ENCODE peak calls at places on chromosomes 16 and 17, in ten cellular contexts. S, D, I, W, G, L, U, A, E and V are unnamed samples.

GRCh38 chr16:66097746-66098145 is 268.7 kb upstream of the CDH5 start:
- DNase-seq in S (no peak), D (no peak), I (no peak), W (no peak), G (peak), L (no peak), U (no peak), A (no peak), E (no peak), V (no peak)

GRCh38 chr16:29860218-29860617 is 2.8 kb downstream of the CDIPT start:
- DNase-seq in S (no peak), D (no peak), I (no peak), W (no peak), G (no peak), L (no peak), U (no peak), A (no peak), E (peak), V (no peak)

GRCh38 chr16:3004319-3004718 is 8.4 kb upstream of the CLDN9 start:
- DNase-seq in S (no peak), D (peak), I (no peak), W (no peak), G (no peak), L (no peak), U (no peak), A (no peak), E (no peak), V (no peak)

GRCh38 chr16:4626396-4626795 is 1.8 kb downstream of the MGRN1 start:
- DNase-seq in S (no peak), D (no peak), I (no peak), W (no peak), G (no peak), L (no peak), U (no peak), A (no peak), E (no peak), V (no peak)

GRCh38 chr16:89613101-89613953 is at the start of gene DPEP1:
- DNase-seq in S (no peak), D (no peak), I (no peak), W (no peak), G (no peak), L (no peak), U (no peak), A (no peak), E (no peak), V (no peak)

GRCh38 chr16:625402-626173 is 5.2 kb upstream of the WFIKKN1 start:
- DNase-seq in S (no peak), D (no peak), I (no peak), W (peak), G (no peak), L (no peak), U (no peak), A (no peak), E (no peak), V (no peak)

GRCh38 chr17:66200685-66201092 is 8.8 kb upstream of the CEP112 start:
- DNase-seq in S (peak), D (peak), I (peak), W (no peak), G (peak), L (no peak), U (no peak), A (peak), E (peak), V (peak)

GRCh38 chr16:17027488-17028129 is 443.2 kb downstream of the XYLT1 start:
- DNase-seq in S (no peak), D (no peak), I (no peak), W (no peak), G (no peak), L (no peak), U (no peak), A (no peak), E (no peak), V (no peak)

GRCh38 chr17:73028311-73028755 is 64.2 kb downstream of the SLC39A11 start:
- DNase-seq in S (no peak), D (no peak), I (no peak), W (no peak), G (peak), L (no peak), U (no peak), A (no peak), E (peak), V (no peak)

GRCh38 chr17:71217769-71218168 is 903.1 kb upstream of the SOX9 start:
- DNase-seq in S (no peak), D (no peak), I (no peak), W (no peak), G (no peak), L (no peak), U (no peak), A (no peak), E (no peak), V (no peak)

GRCh38 chr17:48441231-48441711 is 11.3 kb upstream of the SKAP1 start:
- DNase-seq in S (no peak), D (no peak), I (no peak), W (no peak), G (peak), L (no peak), U (no peak), A (no peak), E (no peak), V (no peak)

GRCh38 chr17:66655861-66656260 is 179.1 kb upstream of the CACNG5 start:
- DNase-seq in S (peak), D (no peak), I (no peak), W (no peak), G (peak), L (no peak), U (no peak), A (no peak), E (peak), V (no peak)

GRCh38 chr16:8675183-8676159 is 1.1 kb downstream of the ABAT start:
- DNase-seq in S (no peak), D (no peak), I (no peak), W (no peak), G (peak), L (no peak), U (no peak), A (no peak), E (no peak), V (no peak)

GRCh38 chr17:40329981-40330794 is 21.2 kb downstream of the RARA start:
- DNase-seq in S (peak), D (no peak), I (no peak), W (no peak), G (no peak), L (no peak), U (peak), A (no peak), E (no peak), V (no peak)

GRCh38 chr16:17367932-17368331 is 102.8 kb downstream of the XYLT1 start:
- DNase-seq in S (peak), D (no peak), I (peak), W (no peak), G (peak), L (no peak), U (no peak), A (no peak), E (no peak), V (no peak)

GRCh38 chr16:13110124-13110796 is 208.9 kb downstream of the SHISA9 start:
- DNase-seq in S (peak), D (no peak), I (peak), W (no peak), G (no peak), L (peak), U (no peak), A (peak), E (no peak), V (no peak)

GRCh38 chr17:81508639-81509047 is 4.0 kb downstream of the ACTG1 start:
- DNase-seq in S (peak), D (no peak), I (no peak), W (no peak), G (peak), L (no peak), U (no peak), A (no peak), E (peak), V (no peak)

GRCh38 chr17:35679007-35679682 is 52.3 kb upstream of the RASL10B start:
- DNase-seq in S (no peak), D (no peak), I (no peak), W (no peak), G (no peak), L (no peak), U (no peak), A (no peak), E (no peak), V (no peak)

GRCh38 chr17:70608193-70608592 is 438.9 kb downstream of the KCNJ2 start:
- DNase-seq in S (no peak), D (no peak), I (no peak), W (no peak), G (no peak), L (no peak), U (no peak), A (no peak), E (no peak), V (no peak)

GRCh38 chr17:17971431-17972125 is 622 bp downstream of the TOM1L2 start:
- DNase-seq in S (no peak), D (peak), I (no peak), W (peak), G (peak), L (peak), U (peak), A (no peak), E (peak), V (no peak)

DNA sequence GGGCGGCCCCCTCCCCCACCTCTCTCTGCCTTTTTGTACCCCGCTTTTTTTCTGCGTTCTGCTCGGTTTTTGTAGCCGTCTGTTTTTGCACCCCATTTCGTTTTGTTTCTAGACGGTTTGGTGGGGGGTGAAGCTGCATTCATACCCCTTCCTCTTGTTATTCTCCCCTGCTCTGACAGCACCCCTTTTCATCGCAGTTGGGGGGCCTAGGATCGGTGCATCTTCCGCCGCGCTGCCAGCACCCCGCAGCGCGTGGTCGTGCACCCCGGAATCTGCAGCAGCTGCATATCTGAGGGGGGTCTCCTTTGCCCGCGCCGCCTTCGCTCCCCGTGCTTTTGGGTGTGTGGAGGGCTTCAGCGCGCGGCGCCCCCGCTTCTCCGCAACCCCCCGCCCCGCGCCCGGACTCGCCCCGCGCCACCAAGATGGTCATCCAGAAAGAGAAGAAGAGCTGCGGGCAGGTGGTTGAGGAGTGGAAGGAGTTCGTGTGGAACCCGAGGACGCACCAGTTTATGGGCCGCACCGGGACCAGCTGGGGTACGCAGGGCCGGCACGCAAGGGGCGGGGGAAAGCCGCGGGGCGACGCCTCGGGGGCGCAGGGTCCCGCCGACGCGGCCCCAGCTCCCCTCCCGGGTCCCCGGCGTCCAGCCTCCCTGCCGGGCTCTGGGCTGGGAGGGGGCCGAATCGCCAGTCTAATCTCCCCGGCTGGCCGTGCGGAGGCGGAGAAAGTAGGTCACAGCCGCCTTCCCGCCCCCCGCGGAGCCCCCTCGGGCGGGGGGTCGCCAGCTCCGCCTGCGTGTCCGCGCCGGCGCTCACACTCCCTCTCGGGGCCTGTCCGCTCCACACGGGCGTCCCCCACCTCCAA is 602 bp downstream of the ATP1B2 start:
- DNase-seq in S (no peak), D (no peak), I (no peak), W (no peak), G (no peak), L (no peak), U (no peak), A (no peak), E (no peak), V (no peak)
- TF ChIP-seq CTCF in S (no peak), D (no peak), I (no peak), W (no peak), G (no peak), L (no peak), U (no peak), A (no peak), E (no peak), V (peak)

DNA sequence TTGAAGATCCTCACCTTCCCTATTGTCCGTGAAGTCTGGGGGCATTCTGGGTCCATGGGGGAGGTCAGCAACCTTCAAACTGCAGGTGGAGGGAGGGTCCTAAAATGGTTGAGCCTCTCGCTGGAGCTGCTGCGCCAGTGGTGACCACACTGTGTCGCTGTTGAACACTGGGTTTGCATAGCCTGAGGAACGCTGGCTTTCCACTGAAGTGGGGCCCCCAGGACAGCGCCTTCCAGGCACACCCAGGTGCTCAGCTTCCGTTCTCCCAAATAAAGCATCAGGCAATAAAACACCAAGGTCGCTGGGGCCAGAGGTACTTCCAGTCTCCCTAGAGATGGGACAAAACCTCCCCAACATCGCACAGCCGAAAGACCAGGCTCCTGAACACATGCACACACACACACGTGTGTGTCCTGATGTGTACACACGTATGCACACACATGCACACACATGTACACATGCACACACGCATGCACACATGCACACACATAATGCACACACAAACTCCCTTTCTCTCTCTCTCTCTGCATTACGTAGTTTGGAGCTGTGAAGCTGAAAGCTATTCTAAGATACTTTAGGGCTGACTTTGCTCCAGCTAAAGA is 120.6 kb downstream of the IRF8 start:
- DNase-seq in S (no peak), D (no peak), I (no peak), W (peak), G (no peak), L (no peak), U (peak), A (no peak), E (no peak), V (no peak)
- TF ChIP-seq CTCF in S (peak), D (peak), I (peak), W (no peak), G (peak), L (no peak), U (peak), A (peak), E (peak), V (peak)

GRCh38 chr17:31286587-31286986 is 10.5 kb downstream of the OMG start:
- DNase-seq in S (no peak), D (no peak), I (no peak), W (no peak), G (no peak), L (no peak), U (no peak), A (no peak), E (no peak), V (no peak)
- TF ChIP-seq CTCF in S (no peak), D (no peak), I (no peak), W (no peak), G (no peak), L (no peak), U (no peak), A (no peak), E (no peak), V (peak)

DNA sequence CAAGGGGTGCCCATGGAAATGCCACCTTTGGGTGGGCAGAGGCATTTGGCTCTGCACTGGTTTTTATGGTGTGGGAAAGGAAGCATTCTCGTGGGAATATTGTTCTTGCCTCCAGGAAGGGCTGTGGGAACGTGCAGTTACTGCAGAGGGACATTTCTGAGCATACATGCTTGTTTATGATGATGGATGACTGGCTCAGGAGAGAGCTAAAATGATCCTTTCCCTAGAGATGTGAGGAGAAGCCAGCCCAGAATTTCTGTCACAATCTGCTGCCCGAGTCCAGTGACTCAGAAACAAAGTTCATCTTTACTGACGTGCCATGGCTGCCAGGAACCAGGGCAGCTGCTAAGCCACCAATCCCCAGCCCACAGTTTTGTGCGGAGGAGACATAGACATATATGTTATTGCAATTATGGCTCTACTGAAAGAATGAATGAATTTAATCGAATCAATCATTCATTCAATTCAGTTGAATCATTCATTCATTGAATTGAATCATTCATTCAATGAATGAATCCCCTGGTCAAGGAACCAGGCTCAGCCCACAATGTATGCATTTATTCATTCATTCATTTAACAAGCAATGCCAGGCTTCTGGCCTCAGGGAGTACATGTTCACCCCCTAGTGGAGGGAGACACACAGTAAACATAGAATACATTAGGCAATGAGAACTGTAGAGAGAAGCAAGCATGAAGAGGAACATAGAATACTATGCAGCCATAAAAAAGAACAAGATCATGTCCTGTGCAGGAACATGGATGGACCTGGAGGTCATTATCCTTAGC is 414.4 kb upstream of the HSBP1 start:
- DNase-seq in S (peak), D (no peak), I (no peak), W (no peak), G (no peak), L (peak), U (no peak), A (no peak), E (peak), V (no peak)
- TF ChIP-seq CTCF in S (no peak), D (no peak), I (peak), W (no peak), G (peak), L (peak), U (no peak), A (peak), E (peak), V (peak)